ENCODE peak calls at places on chromosomes 5 and 9, in four cellular contexts. Y is IMR-90, V is K562, O is GM12878. E is an unnamed sample.

GRCh38 chr5:68252678-68253520 is 37.3 kb downstream of the PIK3R1 start:
- DNase-seq in Y (peak; percentile 78), V (peak; percentile 19), O (no peak), E (peak; percentile 73)

GRCh38 chr5:36152324-36153298 is 700 bp downstream of the SKP2 start:
- DNase-seq in Y (peak; percentile 27), V (peak; percentile 33), O (no peak), E (peak; percentile 3)

GRCh38 chr5:17156463-17156862 is 61.0 kb upstream of the BASP1 start:
- DNase-seq in Y (peak; percentile 86), V (no peak), O (no peak), E (no peak)

GRCh38 chr5:102815560-102816324 is 60.6 kb downstream of the PAM start:
- DNase-seq in Y (no peak), V (no peak), O (no peak), E (peak; percentile 73)

GRCh38 chr9:121744002-121744686 is 92.7 kb downstream of the DAB2IP start:
- DNase-seq in Y (peak; percentile 43), V (peak; percentile 51), O (no peak), E (peak; percentile 57)

GRCh38 chr9:19552282-19552681 is 143.5 kb downstream of the ACER2 start:
- DNase-seq in Y (no peak), V (no peak), O (no peak), E (no peak)

GRCh38 chr5:142871880-142872200 is 101.7 kb downstream of the ARHGAP26 start:
- DNase-seq in Y (peak; percentile 29), V (no peak), O (no peak), E (no peak)

GRCh38 chr9:127567898-127568617 is 44.0 kb upstream of the STXBP1 start:
- DNase-seq in Y (no peak), V (peak; percentile 64), O (no peak), E (no peak)

GRCh38 chr5:176724472-176724871 is 77.2 kb downstream of the TSPAN17 start:
- DNase-seq in Y (no peak), V (no peak), O (no peak), E (no peak)

GRCh38 chr5:134138416-134139376 is 24.2 kb downstream of the TCF7 start:
- DNase-seq in Y (peak; percentile 69), V (no peak), O (peak; percentile 89), E (no peak)

GRCh38 chr5:154612666-154613065 is 134.6 kb upstream of the HAND1 start:
- DNase-seq in Y (no peak), V (no peak), O (no peak), E (no peak)

GRCh38 chr9:89714316-89714715 is 109.5 kb downstream of the GADD45G start:
- DNase-seq in Y (no peak), V (no peak), O (no peak), E (no peak)

GRCh38 chr5:41869739-41870620 is at the start of gene OXCT1:
- DNase-seq in Y (peak; percentile 80), V (peak; percentile 77), O (peak; percentile 45), E (peak; percentile 82)
- TF ChIP-seq FOS in Y (no peak), V (no peak), O (no peak), E (no peak)

DNA sequence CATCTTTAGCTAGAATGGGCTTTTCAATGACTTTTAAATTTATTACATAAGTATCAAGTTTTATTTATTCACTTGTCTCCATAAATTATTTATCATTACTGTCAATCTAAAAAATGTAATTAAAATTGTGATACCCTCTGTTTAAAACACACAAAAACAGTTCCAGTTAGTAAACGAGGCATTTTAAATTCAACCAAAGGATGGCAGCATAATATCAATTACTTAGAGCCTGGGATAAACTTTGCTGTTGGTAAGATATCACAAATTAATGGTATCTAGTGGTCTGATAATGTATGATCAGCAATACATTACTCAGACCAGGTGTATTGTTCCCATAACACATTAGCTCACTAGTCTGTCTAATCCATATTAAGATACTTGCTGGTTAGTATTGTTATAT is 9.6 kb upstream of the IFNE start:
- DNase-seq in Y (no peak), V (no peak), O (no peak), E (peak; percentile 21)
- TF ChIP-seq FOS in Y (no peak), V (no peak), O (no peak), E (no peak)

DNA sequence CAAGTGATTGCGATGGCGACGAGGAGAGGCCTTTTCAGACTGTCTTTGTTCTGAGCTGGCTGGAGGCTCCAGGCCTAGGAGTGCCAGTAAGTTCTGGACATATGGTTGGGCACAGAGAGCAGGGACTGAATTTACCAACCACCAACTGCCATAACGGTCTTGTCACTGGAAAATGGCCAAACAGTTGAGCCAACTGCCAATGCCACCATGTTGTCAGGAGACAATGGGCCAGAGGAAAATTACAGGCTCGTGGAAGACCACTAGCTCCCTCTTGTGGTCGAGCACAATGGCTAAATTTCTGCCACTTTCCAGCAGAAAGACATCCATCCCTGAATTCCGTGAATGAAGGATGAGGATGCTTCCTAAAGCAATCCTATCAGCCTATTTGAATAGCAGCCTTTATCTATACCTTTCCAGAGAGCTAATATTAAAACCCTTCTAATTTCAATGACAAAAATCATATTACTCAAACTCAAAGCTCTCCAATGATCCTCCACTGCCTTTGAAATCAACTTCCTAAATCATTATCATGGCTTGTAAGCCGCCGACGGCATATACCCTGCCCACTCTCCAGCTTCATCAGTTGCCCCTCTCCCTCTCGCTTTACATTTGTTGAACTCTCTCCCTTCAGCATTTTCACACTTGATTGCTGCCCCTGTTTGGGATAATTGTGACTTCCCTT is 66.9 kb upstream of the GLIS3 start:
- DNase-seq in Y (peak; percentile 54), V (peak; percentile 25), O (no peak), E (peak; percentile 53)
- TF ChIP-seq FOS in Y (no peak), V (no peak), O (no peak), E (no peak)

DNA sequence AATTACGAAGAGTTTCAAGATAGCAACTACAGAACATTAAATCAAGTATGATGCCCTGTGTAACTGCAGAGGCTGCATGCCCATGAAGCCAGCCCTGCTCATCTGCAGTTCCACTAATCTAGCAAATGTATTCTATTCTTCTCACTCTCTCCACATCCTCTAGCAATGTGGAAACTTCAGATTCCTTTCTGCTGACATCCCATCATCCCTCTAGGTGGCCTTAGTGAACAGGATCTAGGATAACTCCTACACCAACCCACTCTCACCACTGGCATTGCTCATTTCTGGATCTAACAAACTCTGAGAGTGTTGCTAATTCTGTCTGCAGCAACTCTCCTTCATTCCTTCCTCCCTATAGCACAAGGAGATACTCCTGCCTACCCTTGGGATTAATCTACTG is 80.8 kb downstream of the FAM81B start:
- DNase-seq in Y (peak; percentile 76), V (no peak), O (no peak), E (no peak)
- TF ChIP-seq FOS in Y (no peak), V (no peak), O (no peak), E (no peak)

GRCh38 chr5:146704949-146705665 is 173.4 kb downstream of the PPP2R2B start:
- DNase-seq in Y (no peak), V (no peak), O (no peak), E (no peak)
- TF ChIP-seq FOS in Y (no peak), V (no peak), O (no peak), E (no peak)

GRCh38 chr9:86720893-86721698 is 226.2 kb downstream of the GAS1 start:
- DNase-seq in Y (no peak), V (no peak), O (no peak), E (no peak)

GRCh38 chr9:86722706-86723075 is 224.6 kb downstream of the GAS1 start:
- DNase-seq in Y (no peak), V (no peak), O (no peak), E (no peak)

GRCh38 chr9:86724528-86724927 is 222.8 kb downstream of the GAS1 start:
- DNase-seq in Y (no peak), V (no peak), O (no peak), E (no peak)

GRCh38 chr9:86723351-86723750 is 224.0 kb downstream of the GAS1 start:
- DNase-seq in Y (no peak), V (no peak), O (no peak), E (no peak)

DNA sequence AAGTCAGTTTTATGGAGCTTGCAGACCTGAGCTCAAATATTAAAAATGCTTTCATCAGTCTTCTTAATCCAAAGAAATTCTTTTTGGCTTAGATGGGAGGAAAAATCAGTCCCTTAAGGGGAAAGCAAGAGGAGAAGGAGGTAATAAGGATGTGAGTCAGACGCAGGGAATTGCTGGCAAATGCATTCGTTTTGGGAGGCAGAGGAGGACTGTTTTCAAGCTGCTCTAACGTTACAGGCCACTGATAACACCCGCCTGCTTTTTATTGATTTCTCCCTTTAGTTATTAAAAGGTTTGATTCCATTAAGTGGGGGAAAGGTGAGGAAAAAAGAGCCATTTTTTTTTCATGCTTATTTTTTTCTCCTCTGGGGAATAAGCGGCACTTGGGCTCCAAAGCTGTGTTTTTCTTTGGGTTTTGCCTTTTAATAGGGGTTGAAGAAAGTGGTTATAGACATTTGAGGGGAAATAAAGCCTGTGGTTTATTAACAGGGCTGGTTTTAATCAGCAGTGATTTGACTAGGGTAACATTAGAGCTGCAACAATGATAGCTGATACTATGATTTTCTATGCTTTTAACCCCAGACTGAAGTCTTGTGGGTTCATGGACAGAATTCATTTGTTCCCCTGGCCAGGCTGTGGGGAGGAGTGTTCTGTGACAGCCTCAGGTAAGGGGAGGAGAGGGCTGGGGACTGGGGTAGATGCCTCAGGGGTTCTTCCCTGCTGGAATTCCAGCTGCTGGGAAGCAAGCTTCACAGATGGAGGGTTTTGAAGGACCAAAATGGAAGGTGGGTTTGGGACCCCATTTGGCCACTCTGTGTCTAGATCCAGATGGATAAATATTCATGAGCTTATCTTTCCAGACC is 225.2 kb downstream of the GAS1 start:
- DNase-seq in Y (peak; percentile 93), V (no peak), O (no peak), E (no peak)
- TF ChIP-seq FOS in Y (no peak), V (no peak), O (no peak), E (no peak)

GRCh38 chr5:88826959-88827585 is 55.9 kb downstream of the MEF2C start:
- DNase-seq in Y (peak; percentile 90), V (peak; percentile 17), O (peak; percentile 98), E (peak; percentile 99)
- TF ChIP-seq FOS in Y (no peak), V (no peak), O (no peak), E (peak; percentile 86)